ENCODE peak calls at places on chromosomes 4 and X, in six cellular contexts. One of them, this sample, is unnamed.

GRCh38 chr4:153209410-153209809 is 5.2 kb downstream of the TRIM2 start:
- DNase-seq in epithelial cell of esophagus: no peak
- DNase-seq in brain microvascular endothelial cell: no peak
- DNase-seq in GM20000: no peak
- DNase-seq in lower lobe of right lung: no peak
- DNase-seq in AG10803: no peak
- DNase-seq in this sample: no peak

GRCh38 chr4:73735231-73735630 is 5.1 kb upstream of the CXCL8 start:
- DNase-seq in epithelial cell of esophagus: peak
- DNase-seq in brain microvascular endothelial cell: no peak
- DNase-seq in GM20000: peak
- DNase-seq in lower lobe of right lung: no peak
- DNase-seq in AG10803: peak
- DNase-seq in this sample: peak

GRCh38 chrX:155767101-155767878 is 113.9 kb upstream of the VAMP7 start:
- DNase-seq in epithelial cell of esophagus: peak
- DNase-seq in brain microvascular endothelial cell: peak
- DNase-seq in GM20000: peak
- DNase-seq in lower lobe of right lung: peak
- DNase-seq in AG10803: peak
- DNase-seq in this sample: no peak

GRCh38 chrX:48971325-48972213 is at the start of gene KCND1:
- DNase-seq in epithelial cell of esophagus: peak
- DNase-seq in brain microvascular endothelial cell: peak
- DNase-seq in GM20000: no peak
- DNase-seq in lower lobe of right lung: no peak
- DNase-seq in AG10803: peak
- DNase-seq in this sample: no peak

GRCh38 chr4:153418581-153418980 is 47.6 kb upstream of the TMEM131L start:
- DNase-seq in epithelial cell of esophagus: no peak
- DNase-seq in brain microvascular endothelial cell: no peak
- DNase-seq in GM20000: no peak
- DNase-seq in lower lobe of right lung: no peak
- DNase-seq in AG10803: peak
- DNase-seq in this sample: no peak

GRCh38 chrX:134868766-134869495 is 121.9 kb upstream of the SMIM10 start:
- DNase-seq in epithelial cell of esophagus: peak
- DNase-seq in brain microvascular endothelial cell: peak
- DNase-seq in GM20000: no peak
- DNase-seq in lower lobe of right lung: no peak
- DNase-seq in AG10803: peak
- DNase-seq in this sample: no peak

GRCh38 chrX:68432648-68433047 is 647 bp downstream of the OPHN1 start:
- DNase-seq in epithelial cell of esophagus: peak
- DNase-seq in brain microvascular endothelial cell: peak
- DNase-seq in GM20000: no peak
- DNase-seq in lower lobe of right lung: no peak
- DNase-seq in AG10803: peak
- DNase-seq in this sample: no peak

GRCh38 chr4:30950737-30951136 is 230.6 kb downstream of the PCDH7 start:
- DNase-seq in epithelial cell of esophagus: peak
- DNase-seq in brain microvascular endothelial cell: no peak
- DNase-seq in GM20000: no peak
- DNase-seq in lower lobe of right lung: no peak
- DNase-seq in AG10803: no peak
- DNase-seq in this sample: no peak

GRCh38 chrX:54090880-54091279 is 46.6 kb upstream of the PHF8 start:
- DNase-seq in epithelial cell of esophagus: no peak
- DNase-seq in brain microvascular endothelial cell: no peak
- DNase-seq in GM20000: no peak
- DNase-seq in lower lobe of right lung: no peak
- DNase-seq in AG10803: no peak
- DNase-seq in this sample: no peak

GRCh38 chrX:120999413-120999812 is 13.9 kb upstream of the CT47A1 start:
- DNase-seq in epithelial cell of esophagus: no peak
- DNase-seq in brain microvascular endothelial cell: no peak
- DNase-seq in GM20000: peak
- DNase-seq in lower lobe of right lung: no peak
- DNase-seq in AG10803: no peak
- DNase-seq in this sample: no peak

GRCh38 chrX:121000589-121000988 is 15.0 kb upstream of the CT47A1 start:
- DNase-seq in epithelial cell of esophagus: peak
- DNase-seq in brain microvascular endothelial cell: no peak
- DNase-seq in GM20000: peak
- DNase-seq in lower lobe of right lung: no peak
- DNase-seq in AG10803: no peak
- DNase-seq in this sample: no peak
- TF ChIP-seq CTCF in epithelial cell of esophagus: peak
- TF ChIP-seq CTCF in brain microvascular endothelial cell: no peak
- TF ChIP-seq CTCF in GM20000: no peak
- TF ChIP-seq CTCF in lower lobe of right lung: no peak
- TF ChIP-seq CTCF in AG10803: no peak
- TF ChIP-seq CTCF in this sample: peak

GRCh38 chrX:2425281-2426071 is 75.3 kb downstream of the DHRSX start:
- DNase-seq in epithelial cell of esophagus: no peak
- DNase-seq in brain microvascular endothelial cell: no peak
- DNase-seq in GM20000: no peak
- DNase-seq in lower lobe of right lung: no peak
- DNase-seq in AG10803: no peak
- DNase-seq in this sample: no peak
- TF ChIP-seq CTCF in epithelial cell of esophagus: no peak
- TF ChIP-seq CTCF in brain microvascular endothelial cell: no peak
- TF ChIP-seq CTCF in GM20000: no peak
- TF ChIP-seq CTCF in lower lobe of right lung: no peak
- TF ChIP-seq CTCF in AG10803: no peak
- TF ChIP-seq CTCF in this sample: no peak

DNA sequence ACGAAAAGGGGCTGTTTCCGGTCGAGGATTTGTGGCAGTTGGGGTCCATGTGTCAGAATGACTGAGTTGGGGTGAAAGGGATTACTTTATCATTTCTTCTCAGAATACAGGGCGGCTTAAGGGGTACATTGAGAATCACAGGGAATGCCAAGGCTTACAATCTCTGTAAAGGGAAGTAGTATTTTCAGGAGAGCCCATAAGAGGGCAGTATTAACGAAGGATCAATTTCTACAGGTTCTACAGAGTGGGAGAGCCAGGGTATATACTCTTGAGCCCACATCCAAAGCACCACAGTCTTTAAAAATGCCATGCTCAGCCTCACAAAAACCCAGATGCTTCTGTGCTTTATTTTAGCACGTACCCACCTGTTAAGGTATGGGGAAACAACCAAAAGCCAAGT is 67.7 kb upstream of the ZXDA start:
- DNase-seq in epithelial cell of esophagus: no peak
- DNase-seq in brain microvascular endothelial cell: no peak
- DNase-seq in GM20000: no peak
- DNase-seq in lower lobe of right lung: no peak
- DNase-seq in AG10803: no peak
- DNase-seq in this sample: no peak
- TF ChIP-seq CTCF in epithelial cell of esophagus: no peak
- TF ChIP-seq CTCF in brain microvascular endothelial cell: no peak
- TF ChIP-seq CTCF in GM20000: no peak
- TF ChIP-seq CTCF in lower lobe of right lung: no peak
- TF ChIP-seq CTCF in AG10803: no peak
- TF ChIP-seq CTCF in this sample: no peak

DNA sequence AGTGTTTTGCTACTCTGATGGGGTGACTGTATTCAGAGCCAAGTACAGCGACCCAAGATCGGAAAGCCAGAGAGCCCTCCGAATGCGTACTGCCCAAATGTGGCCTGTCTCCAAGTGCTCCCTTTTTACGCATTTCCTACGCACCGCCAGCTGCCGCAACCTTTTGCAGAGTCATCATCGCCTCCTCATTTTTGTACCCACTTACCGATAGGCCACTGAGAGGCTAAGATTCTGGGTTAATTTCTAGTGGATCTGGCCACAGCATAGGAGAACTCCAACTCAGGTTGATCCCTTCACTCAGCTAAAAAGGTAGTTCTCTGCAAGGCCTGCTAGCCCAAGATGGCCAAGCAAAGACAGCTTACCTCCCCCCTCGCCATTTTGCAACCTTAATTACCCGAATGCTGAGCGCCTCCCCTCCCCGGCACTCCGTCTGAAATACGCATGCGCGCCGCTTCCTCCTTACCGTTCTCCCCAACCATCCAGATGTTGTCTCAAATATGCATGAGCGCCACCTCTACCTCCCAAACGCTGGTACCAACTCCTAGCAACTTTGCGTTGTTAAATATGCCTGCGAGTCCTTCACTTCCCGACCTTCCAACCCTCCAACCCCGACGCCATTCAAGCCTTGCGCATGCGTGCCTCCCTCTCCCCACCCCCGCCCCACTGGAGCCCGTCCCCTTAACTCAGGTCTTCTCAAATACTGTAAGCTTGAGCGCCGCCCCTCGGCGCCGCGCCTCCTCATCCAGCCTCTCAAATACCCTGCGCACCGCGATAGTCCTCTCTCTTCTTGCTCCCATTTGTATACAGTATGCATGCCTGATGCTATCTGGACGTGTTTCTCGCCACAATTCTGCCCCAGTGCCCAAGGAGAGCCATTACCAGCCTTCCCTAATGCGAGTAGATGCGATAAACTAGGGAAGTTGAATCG is 11.8 kb upstream of the ZCCHC13 start:
- DNase-seq in epithelial cell of esophagus: peak
- DNase-seq in brain microvascular endothelial cell: peak
- DNase-seq in GM20000: peak
- DNase-seq in lower lobe of right lung: peak
- DNase-seq in AG10803: peak
- DNase-seq in this sample: peak
- TF ChIP-seq CTCF in epithelial cell of esophagus: peak
- TF ChIP-seq CTCF in brain microvascular endothelial cell: peak
- TF ChIP-seq CTCF in GM20000: peak
- TF ChIP-seq CTCF in lower lobe of right lung: peak
- TF ChIP-seq CTCF in AG10803: peak
- TF ChIP-seq CTCF in this sample: peak

GRCh38 chr4:3199661-3200422 is 49.1 kb upstream of the MSANTD1 start:
- DNase-seq in epithelial cell of esophagus: no peak
- DNase-seq in brain microvascular endothelial cell: no peak
- DNase-seq in GM20000: no peak
- DNase-seq in lower lobe of right lung: no peak
- DNase-seq in AG10803: peak
- DNase-seq in this sample: no peak
- TF ChIP-seq CTCF in epithelial cell of esophagus: no peak
- TF ChIP-seq CTCF in brain microvascular endothelial cell: no peak
- TF ChIP-seq CTCF in GM20000: no peak
- TF ChIP-seq CTCF in lower lobe of right lung: no peak
- TF ChIP-seq CTCF in AG10803: peak
- TF ChIP-seq CTCF in this sample: no peak

GRCh38 chrX:77446029-77446585 is 1.1 kb upstream of the FGF16 start:
- DNase-seq in epithelial cell of esophagus: no peak
- DNase-seq in brain microvascular endothelial cell: no peak
- DNase-seq in GM20000: peak
- DNase-seq in lower lobe of right lung: peak
- DNase-seq in AG10803: no peak
- DNase-seq in this sample: no peak
- TF ChIP-seq CTCF in epithelial cell of esophagus: peak
- TF ChIP-seq CTCF in brain microvascular endothelial cell: peak
- TF ChIP-seq CTCF in GM20000: no peak
- TF ChIP-seq CTCF in lower lobe of right lung: peak
- TF ChIP-seq CTCF in AG10803: peak
- TF ChIP-seq CTCF in this sample: peak

GRCh38 chrX:11460347-11460746 is 167.1 kb downstream of the AMELX start:
- DNase-seq in epithelial cell of esophagus: no peak
- DNase-seq in brain microvascular endothelial cell: no peak
- DNase-seq in GM20000: no peak
- DNase-seq in lower lobe of right lung: no peak
- DNase-seq in AG10803: no peak
- DNase-seq in this sample: no peak
- TF ChIP-seq CTCF in epithelial cell of esophagus: no peak
- TF ChIP-seq CTCF in brain microvascular endothelial cell: peak
- TF ChIP-seq CTCF in GM20000: no peak
- TF ChIP-seq CTCF in lower lobe of right lung: no peak
- TF ChIP-seq CTCF in AG10803: no peak
- TF ChIP-seq CTCF in this sample: no peak

GRCh38 chr4:91089194-91089593 is 962.0 kb downstream of the CCSER1 start:
- DNase-seq in epithelial cell of esophagus: no peak
- DNase-seq in brain microvascular endothelial cell: no peak
- DNase-seq in GM20000: no peak
- DNase-seq in lower lobe of right lung: no peak
- DNase-seq in AG10803: no peak
- DNase-seq in this sample: no peak

GRCh38 chr4:91087743-91088142 is 960.5 kb downstream of the CCSER1 start:
- DNase-seq in epithelial cell of esophagus: no peak
- DNase-seq in brain microvascular endothelial cell: no peak
- DNase-seq in GM20000: no peak
- DNase-seq in lower lobe of right lung: no peak
- DNase-seq in AG10803: no peak
- DNase-seq in this sample: no peak

DNA sequence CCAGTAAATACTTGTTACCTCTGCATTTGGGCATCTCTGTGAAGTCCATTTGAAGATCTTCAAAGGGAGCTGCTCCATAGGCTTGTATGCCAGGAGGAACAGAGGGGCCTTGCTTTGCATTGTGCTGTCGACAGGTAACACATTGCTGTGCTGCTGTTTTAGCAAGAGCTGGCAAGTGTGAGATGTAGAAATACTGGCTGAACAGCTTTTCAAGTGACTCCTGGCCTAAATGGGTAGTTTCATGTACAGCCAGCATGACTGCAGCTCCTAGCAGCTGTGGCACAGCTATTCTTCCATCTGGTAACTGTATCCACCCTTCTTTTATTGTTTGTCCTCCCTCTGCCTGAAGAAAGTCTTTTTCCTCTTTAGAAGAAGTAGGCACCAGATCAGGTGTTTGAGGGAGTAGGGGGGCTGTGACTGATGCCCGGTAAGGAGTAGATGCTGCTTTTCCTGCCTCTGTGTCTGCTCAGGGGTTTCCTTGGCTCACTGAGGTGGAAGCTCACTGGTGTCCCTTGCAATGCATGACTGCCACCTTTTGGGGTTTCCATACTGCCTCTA is 965.3 kb downstream of the CCSER1 start:
- DNase-seq in epithelial cell of esophagus: peak
- DNase-seq in brain microvascular endothelial cell: no peak
- DNase-seq in GM20000: no peak
- DNase-seq in lower lobe of right lung: no peak
- DNase-seq in AG10803: no peak
- DNase-seq in this sample: no peak
- TF ChIP-seq CTCF in epithelial cell of esophagus: no peak
- TF ChIP-seq CTCF in brain microvascular endothelial cell: no peak
- TF ChIP-seq CTCF in GM20000: no peak
- TF ChIP-seq CTCF in lower lobe of right lung: no peak
- TF ChIP-seq CTCF in AG10803: no peak
- TF ChIP-seq CTCF in this sample: no peak

GRCh38 chrX:80181079-80181478 is 166.5 kb downstream of the TBX22 start:
- DNase-seq in epithelial cell of esophagus: no peak
- DNase-seq in brain microvascular endothelial cell: no peak
- DNase-seq in GM20000: no peak
- DNase-seq in lower lobe of right lung: no peak
- DNase-seq in AG10803: no peak
- DNase-seq in this sample: no peak

GRCh38 chrX:80184854-80185253 is 170.3 kb downstream of the TBX22 start:
- DNase-seq in epithelial cell of esophagus: no peak
- DNase-seq in brain microvascular endothelial cell: no peak
- DNase-seq in GM20000: no peak
- DNase-seq in lower lobe of right lung: no peak
- DNase-seq in AG10803: no peak
- DNase-seq in this sample: no peak
- TF ChIP-seq CTCF in epithelial cell of esophagus: no peak
- TF ChIP-seq CTCF in brain microvascular endothelial cell: no peak
- TF ChIP-seq CTCF in GM20000: no peak
- TF ChIP-seq CTCF in lower lobe of right lung: no peak
- TF ChIP-seq CTCF in AG10803: no peak
- TF ChIP-seq CTCF in this sample: no peak

GRCh38 chrX:64205735-64206491 is 405 bp upstream of the AMER1 start:
- DNase-seq in epithelial cell of esophagus: peak
- DNase-seq in brain microvascular endothelial cell: peak
- DNase-seq in GM20000: peak
- DNase-seq in lower lobe of right lung: peak
- DNase-seq in AG10803: peak
- DNase-seq in this sample: peak
- TF ChIP-seq CTCF in epithelial cell of esophagus: no peak
- TF ChIP-seq CTCF in brain microvascular endothelial cell: no peak
- TF ChIP-seq CTCF in GM20000: no peak
- TF ChIP-seq CTCF in lower lobe of right lung: peak
- TF ChIP-seq CTCF in AG10803: peak
- TF ChIP-seq CTCF in this sample: no peak